ENCODE peak calls at places on chromosomes 13 and 19, in seven cellular contexts. N, U, K, E, L, M and V are unnamed samples.

GRCh38 chr19:13099073-13099999 is 3.3 kb downstream of the LYL1 start:
- DNase-seq in N (no peak), U (peak), K (peak), E (peak), L (no peak), M (peak), V (peak)

GRCh38 chr19:30009013-30009412 is 67.0 kb downstream of the URI1 start:
- DNase-seq in N (no peak), U (no peak), K (no peak), E (no peak), L (no peak), M (no peak), V (no peak)

GRCh38 chr19:34337747-34338146 is 27.2 kb upstream of the GPI start:
- DNase-seq in N (peak), U (no peak), K (no peak), E (no peak), L (no peak), M (no peak), V (no peak)

GRCh38 chr13:44715287-44716224 is 139.4 kb upstream of the TSC22D1 start:
- DNase-seq in N (no peak), U (no peak), K (no peak), E (no peak), L (no peak), M (no peak), V (no peak)

GRCh38 chr19:33052352-33052972 is 12.2 kb downstream of the RHPN2 start:
- DNase-seq in N (no peak), U (no peak), K (no peak), E (peak), L (no peak), M (no peak), V (no peak)

GRCh38 chr19:31274266-31274963 is 74.8 kb downstream of the TSHZ3 start:
- DNase-seq in N (no peak), U (no peak), K (no peak), E (no peak), L (no peak), M (peak), V (no peak)

GRCh38 chr13:80339578-80339840 is 1.4 kb downstream of the SPRY2 start:
- DNase-seq in N (no peak), U (no peak), K (no peak), E (no peak), L (no peak), M (no peak), V (no peak)

GRCh38 chr13:24124789-24125476 is 35.6 kb upstream of the SPATA13 start:
- DNase-seq in N (no peak), U (peak), K (no peak), E (peak), L (no peak), M (no peak), V (no peak)

GRCh38 chr19:51686171-51686570 is 7.0 kb upstream of the SPACA6 start:
- DNase-seq in N (no peak), U (no peak), K (no peak), E (no peak), L (no peak), M (no peak), V (no peak)

GRCh38 chr19:15187026-15188007 is 13.5 kb downstream of the NOTCH3 start:
- DNase-seq in N (no peak), U (peak), K (no peak), E (peak), L (no peak), M (no peak), V (no peak)

GRCh38 chr19:14407889-14408640 is 11.1 kb downstream of the DDX39A start:
- DNase-seq in N (no peak), U (no peak), K (no peak), E (peak), L (no peak), M (no peak), V (no peak)

GRCh38 chr13:62887046-62887445 is 1471.4 kb upstream of the PCDH20 start:
- DNase-seq in N (no peak), U (no peak), K (no peak), E (no peak), L (no peak), M (no peak), V (no peak)

GRCh38 chr13:35164324-35164932 is 222.4 kb downstream of the NBEA start:
- DNase-seq in N (no peak), U (peak), K (no peak), E (peak), L (no peak), M (no peak), V (no peak)

GRCh38 chr19:28553764-28554163 is 659.2 kb downstream of the UQCRFS1 start:
- DNase-seq in N (no peak), U (no peak), K (no peak), E (no peak), L (no peak), M (no peak), V (no peak)

GRCh38 chr19:2867025-2867991 is at the start of gene ZNF556:
- DNase-seq in N (peak), U (peak), K (no peak), E (peak), L (no peak), M (no peak), V (no peak)

GRCh38 chr19:45076029-45076850 is at the start of gene ZNF296:
- DNase-seq in N (peak), U (peak), K (peak), E (peak), L (no peak), M (peak), V (peak)

GRCh38 chr19:16736709-16737108 is 17.1 kb downstream of the NWD1 start:
- DNase-seq in N (no peak), U (peak), K (no peak), E (peak), L (no peak), M (no peak), V (no peak)

GRCh38 chr19:3443840-3444694 is 36.3 kb downstream of the SMIM24 start:
- DNase-seq in N (peak), U (no peak), K (no peak), E (no peak), L (no peak), M (no peak), V (peak)

GRCh38 chr19:30226464-30227070 is 145.6 kb upstream of the ZNF536 start:
- DNase-seq in N (peak), U (no peak), K (no peak), E (no peak), L (no peak), M (no peak), V (no peak)

GRCh38 chr13:110336108-110336507 is 29.0 kb downstream of the COL4A2 start:
- DNase-seq in N (no peak), U (no peak), K (no peak), E (no peak), L (no peak), M (no peak), V (no peak)

GRCh38 chr19:39498262-39499081 is at the start of gene DLL3:
- DNase-seq in N (no peak), U (peak), K (no peak), E (peak), L (no peak), M (no peak), V (no peak)

GRCh38 chr19:6521718-6522646 is 8.8 kb upstream of the TNFSF9 start:
- DNase-seq in N (no peak), U (no peak), K (no peak), E (peak), L (no peak), M (peak), V (no peak)

GRCh38 chr13:73090116-73090811 is 31.5 kb downstream of the KLF5 start:
- DNase-seq in N (no peak), U (no peak), K (peak), E (peak), L (peak), M (no peak), V (no peak)

GRCh38 chr13:110194456-110194855 is 112.5 kb downstream of the COL4A1 start:
- DNase-seq in N (no peak), U (no peak), K (no peak), E (no peak), L (no peak), M (no peak), V (no peak)

GRCh38 chr19:44401108-44401786 is at the start of gene ZNF285:
- DNase-seq in N (no peak), U (peak), K (peak), E (no peak), L (peak), M (peak), V (peak)